ENCODE peak calls at places on chromosomes 7 and 10, in ten cellular contexts. One of them, this sample, is unnamed.
A peak's percentile ranks its signal among the peaks of the same experiment; 100 is the strongest.

GRCh38 chr7:121547341-121548092 is 151.4 kb upstream of the FAM3C start:
- DNase-seq in fibroblast of lung: peak; percentile 62
- DNase-seq in esophagus squamous epithelium: no peak
- DNase-seq in PC-9: peak; percentile 62
- DNase-seq in pancreas: no peak
- DNase-seq in CD14-positive monocyte: no peak
- DNase-seq in kidney epithelial cell: no peak
- DNase-seq in IMR-90: peak; percentile 78
- DNase-seq in GM13977: peak; percentile 42
- DNase-seq in endothelial cell of umbilical vein: peak; percentile 67
- DNase-seq in this sample: no peak

GRCh38 chr10:46537309-46537708 is 19.1 kb downstream of the GPRIN2 start:
- DNase-seq in esophagus squamous epithelium: no peak
- DNase-seq in endothelial cell of umbilical vein: no peak
- DNase-seq in fibroblast of lung: no peak
- DNase-seq in pancreas: no peak
- DNase-seq in IMR-90: no peak
- DNase-seq in PC-9: no peak
- DNase-seq in kidney epithelial cell: no peak
- DNase-seq in CD14-positive monocyte: no peak
- DNase-seq in GM13977: no peak
- DNase-seq in this sample: no peak

GRCh38 chr10:48579251-48579960 is 25.5 kb downstream of the ARHGAP22 start:
- DNase-seq in fibroblast of lung: peak; percentile 84
- DNase-seq in kidney epithelial cell: no peak
- DNase-seq in IMR-90: peak; percentile 72
- DNase-seq in GM13977: no peak
- DNase-seq in pancreas: no peak
- DNase-seq in PC-9: no peak
- DNase-seq in esophagus squamous epithelium: no peak
- DNase-seq in CD14-positive monocyte: no peak
- DNase-seq in endothelial cell of umbilical vein: no peak
- DNase-seq in this sample: no peak

GRCh38 chr10:78892383-78893191 is 176.2 kb upstream of the ZMIZ1 start:
- DNase-seq in endothelial cell of umbilical vein: no peak
- DNase-seq in esophagus squamous epithelium: no peak
- DNase-seq in IMR-90: no peak
- DNase-seq in kidney epithelial cell: no peak
- DNase-seq in PC-9: no peak
- DNase-seq in CD14-positive monocyte: no peak
- DNase-seq in fibroblast of lung: peak; percentile 8
- DNase-seq in GM13977: no peak
- DNase-seq in pancreas: no peak
- DNase-seq in this sample: no peak

GRCh38 chr7:128882134-128882533 is 19.5 kb downstream of the ATP6V1F start:
- DNase-seq in esophagus squamous epithelium: no peak
- DNase-seq in GM13977: no peak
- DNase-seq in PC-9: no peak
- DNase-seq in pancreas: no peak
- DNase-seq in kidney epithelial cell: no peak
- DNase-seq in endothelial cell of umbilical vein: no peak
- DNase-seq in IMR-90: no peak
- DNase-seq in CD14-positive monocyte: no peak
- DNase-seq in fibroblast of lung: no peak
- DNase-seq in this sample: no peak

GRCh38 chr7:70044064-70044463 is 445.8 kb downstream of the AUTS2 start:
- DNase-seq in endothelial cell of umbilical vein: no peak
- DNase-seq in kidney epithelial cell: no peak
- DNase-seq in CD14-positive monocyte: no peak
- DNase-seq in IMR-90: no peak
- DNase-seq in esophagus squamous epithelium: no peak
- DNase-seq in PC-9: no peak
- DNase-seq in fibroblast of lung: no peak
- DNase-seq in pancreas: no peak
- DNase-seq in GM13977: no peak
- DNase-seq in this sample: no peak

GRCh38 chr10:44696496-44696895 is 214.6 kb upstream of the TMEM72 start:
- DNase-seq in endothelial cell of umbilical vein: no peak
- DNase-seq in GM13977: no peak
- DNase-seq in pancreas: no peak
- DNase-seq in fibroblast of lung: peak; percentile 87
- DNase-seq in IMR-90: peak; percentile 36
- DNase-seq in kidney epithelial cell: no peak
- DNase-seq in PC-9: no peak
- DNase-seq in esophagus squamous epithelium: no peak
- DNase-seq in CD14-positive monocyte: no peak
- DNase-seq in this sample: no peak

GRCh38 chr10:121459765-121460453 is 138.3 kb downstream of the FGFR2 start:
- DNase-seq in endothelial cell of umbilical vein: no peak
- DNase-seq in fibroblast of lung: peak; percentile 86
- DNase-seq in kidney epithelial cell: no peak
- DNase-seq in pancreas: no peak
- DNase-seq in IMR-90: no peak
- DNase-seq in esophagus squamous epithelium: no peak
- DNase-seq in GM13977: no peak
- DNase-seq in CD14-positive monocyte: no peak
- DNase-seq in PC-9: no peak
- DNase-seq in this sample: no peak

GRCh38 chr7:94973844-94974243 is 66.5 kb downstream of the PPP1R9A start:
- DNase-seq in fibroblast of lung: no peak
- DNase-seq in IMR-90: no peak
- DNase-seq in GM13977: no peak
- DNase-seq in kidney epithelial cell: no peak
- DNase-seq in esophagus squamous epithelium: no peak
- DNase-seq in CD14-positive monocyte: no peak
- DNase-seq in pancreas: no peak
- DNase-seq in PC-9: no peak
- DNase-seq in endothelial cell of umbilical vein: no peak
- DNase-seq in this sample: no peak

GRCh38 chr10:130560079-130560478 is 423.9 kb downstream of the GLRX3 start:
- DNase-seq in esophagus squamous epithelium: no peak
- DNase-seq in fibroblast of lung: no peak
- DNase-seq in GM13977: no peak
- DNase-seq in IMR-90: no peak
- DNase-seq in kidney epithelial cell: no peak
- DNase-seq in CD14-positive monocyte: no peak
- DNase-seq in endothelial cell of umbilical vein: no peak
- DNase-seq in pancreas: no peak
- DNase-seq in PC-9: no peak
- DNase-seq in this sample: no peak

GRCh38 chr10:72557362-72557761 is 68.5 kb downstream of the MICU1 start:
- DNase-seq in esophagus squamous epithelium: no peak
- DNase-seq in fibroblast of lung: peak; percentile 67
- DNase-seq in PC-9: no peak
- DNase-seq in GM13977: no peak
- DNase-seq in endothelial cell of umbilical vein: no peak
- DNase-seq in IMR-90: peak; percentile 79
- DNase-seq in pancreas: no peak
- DNase-seq in CD14-positive monocyte: no peak
- DNase-seq in kidney epithelial cell: no peak
- DNase-seq in this sample: no peak

GRCh38 chr7:139065323-139065722 is 29.5 kb upstream of the ZC3HAV1L start:
- DNase-seq in GM13977: no peak
- DNase-seq in CD14-positive monocyte: no peak
- DNase-seq in endothelial cell of umbilical vein: no peak
- DNase-seq in esophagus squamous epithelium: no peak
- DNase-seq in fibroblast of lung: no peak
- DNase-seq in IMR-90: peak; percentile 32
- DNase-seq in PC-9: no peak
- DNase-seq in pancreas: no peak
- DNase-seq in kidney epithelial cell: no peak
- DNase-seq in this sample: no peak

GRCh38 chr10:47034511-47035051 is 123.4 kb downstream of the PTPN20 start:
- DNase-seq in IMR-90: no peak
- DNase-seq in esophagus squamous epithelium: no peak
- DNase-seq in PC-9: no peak
- DNase-seq in fibroblast of lung: no peak
- DNase-seq in kidney epithelial cell: no peak
- DNase-seq in CD14-positive monocyte: no peak
- DNase-seq in pancreas: no peak
- DNase-seq in endothelial cell of umbilical vein: no peak
- DNase-seq in GM13977: no peak
- DNase-seq in this sample: no peak

GRCh38 chr7:5295039-5296014 is 12.6 kb downstream of the SLC29A4 start:
- DNase-seq in fibroblast of lung: no peak
- DNase-seq in GM13977: no peak
- DNase-seq in esophagus squamous epithelium: no peak
- DNase-seq in IMR-90: no peak
- DNase-seq in CD14-positive monocyte: no peak
- DNase-seq in PC-9: no peak
- DNase-seq in kidney epithelial cell: no peak
- DNase-seq in endothelial cell of umbilical vein: no peak
- DNase-seq in pancreas: no peak
- DNase-seq in this sample: no peak

GRCh38 chr10:42869977-42870350 is 87.4 kb downstream of the BMS1 start:
- DNase-seq in CD14-positive monocyte: no peak
- DNase-seq in PC-9: no peak
- DNase-seq in esophagus squamous epithelium: no peak
- DNase-seq in endothelial cell of umbilical vein: no peak
- DNase-seq in kidney epithelial cell: no peak
- DNase-seq in pancreas: no peak
- DNase-seq in IMR-90: no peak
- DNase-seq in GM13977: no peak
- DNase-seq in fibroblast of lung: no peak
- DNase-seq in this sample: no peak

GRCh38 chr10:74502963-74503608 is 323.3 kb upstream of the KAT6B start:
- DNase-seq in GM13977: no peak
- DNase-seq in IMR-90: peak; percentile 86
- DNase-seq in kidney epithelial cell: no peak
- DNase-seq in endothelial cell of umbilical vein: peak; percentile 90
- DNase-seq in pancreas: no peak
- DNase-seq in PC-9: peak; percentile 74
- DNase-seq in fibroblast of lung: peak; percentile 82
- DNase-seq in CD14-positive monocyte: no peak
- DNase-seq in esophagus squamous epithelium: no peak
- DNase-seq in this sample: no peak

GRCh38 chr7:137690635-137691034 is 156.1 kb downstream of the DGKI start:
- DNase-seq in fibroblast of lung: no peak
- DNase-seq in endothelial cell of umbilical vein: no peak
- DNase-seq in GM13977: no peak
- DNase-seq in pancreas: no peak
- DNase-seq in CD14-positive monocyte: no peak
- DNase-seq in IMR-90: no peak
- DNase-seq in PC-9: no peak
- DNase-seq in kidney epithelial cell: no peak
- DNase-seq in esophagus squamous epithelium: no peak
- DNase-seq in this sample: no peak
- TF ChIP-seq CTCF in fibroblast of lung: no peak
- TF ChIP-seq CTCF in endothelial cell of umbilical vein: no peak
- TF ChIP-seq CTCF in GM13977: no peak
- TF ChIP-seq CTCF in pancreas: no peak
- TF ChIP-seq CTCF in CD14-positive monocyte: no peak
- TF ChIP-seq CTCF in IMR-90: no peak
- TF ChIP-seq CTCF in PC-9: no peak
- TF ChIP-seq CTCF in kidney epithelial cell: no peak
- TF ChIP-seq CTCF in esophagus squamous epithelium: no peak
- TF ChIP-seq CTCF in this sample: no peak

DNA sequence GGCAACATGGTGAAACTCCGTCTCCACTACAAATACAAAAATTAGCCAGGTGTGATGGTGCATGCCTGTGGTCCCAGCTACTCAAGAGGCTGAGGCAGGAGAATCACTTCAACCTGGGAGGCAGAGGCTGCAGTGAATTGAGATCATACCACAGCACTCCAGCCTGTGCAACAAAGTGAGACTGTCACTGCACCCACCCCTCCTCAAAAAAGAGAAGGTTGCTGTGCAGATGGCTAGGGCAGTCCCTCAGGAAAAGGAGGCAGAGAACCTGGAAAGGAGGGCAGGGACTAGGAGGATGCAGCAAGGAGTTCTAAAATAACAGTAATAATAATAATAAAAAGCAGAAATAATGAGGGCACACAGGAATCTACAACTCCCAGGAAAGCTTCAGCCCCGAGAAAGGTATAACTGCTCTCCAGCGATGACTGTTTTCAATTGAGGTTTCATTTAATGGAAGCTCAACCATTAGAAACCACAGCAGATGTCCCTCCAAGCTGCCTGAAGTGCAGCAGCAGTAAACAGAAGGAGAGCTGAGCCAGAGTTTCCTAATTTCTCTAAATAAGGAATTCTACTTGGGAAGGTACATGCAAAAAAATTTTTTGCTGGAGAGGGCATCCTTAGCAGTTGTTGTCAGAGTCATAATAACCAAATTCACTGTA is 326.5 kb downstream of the GATA3 start:
- DNase-seq in fibroblast of lung: no peak
- DNase-seq in PC-9: no peak
- DNase-seq in IMR-90: no peak
- DNase-seq in esophagus squamous epithelium: no peak
- DNase-seq in CD14-positive monocyte: no peak
- DNase-seq in pancreas: no peak
- DNase-seq in endothelial cell of umbilical vein: no peak
- DNase-seq in GM13977: no peak
- DNase-seq in kidney epithelial cell: no peak
- DNase-seq in this sample: no peak
- TF ChIP-seq CTCF in fibroblast of lung: no peak
- TF ChIP-seq CTCF in PC-9: no peak
- TF ChIP-seq CTCF in IMR-90: no peak
- TF ChIP-seq CTCF in esophagus squamous epithelium: no peak
- TF ChIP-seq CTCF in CD14-positive monocyte: no peak
- TF ChIP-seq CTCF in pancreas: no peak
- TF ChIP-seq CTCF in endothelial cell of umbilical vein: no peak
- TF ChIP-seq CTCF in GM13977: no peak
- TF ChIP-seq CTCF in kidney epithelial cell: no peak
- TF ChIP-seq CTCF in this sample: no peak

GRCh38 chr7:135650831-135651573 is 11.3 kb upstream of the STMP1 start:
- DNase-seq in GM13977: no peak
- DNase-seq in CD14-positive monocyte: no peak
- DNase-seq in esophagus squamous epithelium: no peak
- DNase-seq in PC-9: no peak
- DNase-seq in fibroblast of lung: peak; percentile 94
- DNase-seq in IMR-90: peak; percentile 67
- DNase-seq in endothelial cell of umbilical vein: no peak
- DNase-seq in pancreas: peak; percentile 44
- DNase-seq in kidney epithelial cell: no peak
- DNase-seq in this sample: no peak
- TF ChIP-seq CTCF in GM13977: no peak
- TF ChIP-seq CTCF in CD14-positive monocyte: no peak
- TF ChIP-seq CTCF in esophagus squamous epithelium: no peak
- TF ChIP-seq CTCF in PC-9: no peak
- TF ChIP-seq CTCF in fibroblast of lung: no peak
- TF ChIP-seq CTCF in IMR-90: no peak
- TF ChIP-seq CTCF in endothelial cell of umbilical vein: no peak
- TF ChIP-seq CTCF in pancreas: no peak
- TF ChIP-seq CTCF in kidney epithelial cell: no peak
- TF ChIP-seq CTCF in this sample: no peak

DNA sequence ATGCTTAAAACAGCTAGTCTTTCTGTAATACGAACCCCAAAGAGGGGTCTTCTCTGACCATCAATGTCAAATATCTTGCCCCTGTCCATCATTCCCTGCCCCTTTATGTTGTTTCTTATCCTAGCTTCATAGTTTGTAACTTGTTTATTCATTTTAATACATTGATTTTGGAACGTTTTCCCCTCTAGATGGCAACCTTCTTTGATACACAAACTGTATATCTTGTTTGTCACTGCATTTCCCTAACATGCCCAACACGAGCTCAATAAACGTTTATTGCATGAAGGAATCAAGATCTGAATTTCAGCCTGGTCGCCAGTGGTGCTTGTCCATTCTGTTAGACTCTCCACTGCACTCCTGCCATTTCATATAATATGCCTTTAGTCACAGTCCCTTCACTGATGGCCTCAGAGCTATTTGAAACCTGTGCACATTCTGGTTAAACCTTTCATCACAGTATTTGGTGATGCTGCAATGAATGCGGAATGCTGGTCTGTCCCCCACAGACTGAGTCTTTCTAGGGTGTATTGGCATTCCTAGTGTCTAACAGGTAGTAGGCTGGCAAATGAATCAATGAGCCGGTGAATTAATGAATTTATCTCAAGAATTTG is 55.0 kb upstream of the FRMD4A start:
- DNase-seq in pancreas: no peak
- DNase-seq in PC-9: no peak
- DNase-seq in endothelial cell of umbilical vein: no peak
- DNase-seq in CD14-positive monocyte: no peak
- DNase-seq in fibroblast of lung: no peak
- DNase-seq in GM13977: no peak
- DNase-seq in kidney epithelial cell: no peak
- DNase-seq in IMR-90: peak; percentile 20
- DNase-seq in esophagus squamous epithelium: no peak
- DNase-seq in this sample: no peak
- TF ChIP-seq CTCF in pancreas: no peak
- TF ChIP-seq CTCF in PC-9: peak; percentile 39
- TF ChIP-seq CTCF in endothelial cell of umbilical vein: no peak
- TF ChIP-seq CTCF in CD14-positive monocyte: no peak
- TF ChIP-seq CTCF in fibroblast of lung: no peak
- TF ChIP-seq CTCF in GM13977: no peak
- TF ChIP-seq CTCF in kidney epithelial cell: no peak
- TF ChIP-seq CTCF in IMR-90: no peak
- TF ChIP-seq CTCF in esophagus squamous epithelium: no peak
- TF ChIP-seq CTCF in this sample: no peak

This sample was measured in Calu3.